ENCODE peak calls at places on chromosome 11, in four cellular contexts. One of them, this sample, is unnamed.

GRCh38 chr11:133955091-133955846 is 1.5 kb downstream of the IGSF9B start:
- DNase-seq in foreskin melanocyte: no peak
- DNase-seq in GM13976: no peak
- DNase-seq in heart right ventricle: peak
- DNase-seq in this sample: no peak

GRCh38 chr11:91717169-91717568 is 507.4 kb upstream of the FAT3 start:
- DNase-seq in foreskin melanocyte: no peak
- DNase-seq in GM13976: no peak
- DNase-seq in heart right ventricle: no peak
- DNase-seq in this sample: no peak

GRCh38 chr11:10032991-10033390 is 261.0 kb downstream of the SBF2 start:
- DNase-seq in foreskin melanocyte: no peak
- DNase-seq in GM13976: no peak
- DNase-seq in heart right ventricle: no peak
- DNase-seq in this sample: no peak

GRCh38 chr11:34405079-34405858 is 33.5 kb upstream of the CAT start:
- DNase-seq in foreskin melanocyte: no peak
- DNase-seq in GM13976: no peak
- DNase-seq in heart right ventricle: no peak
- DNase-seq in this sample: peak

GRCh38 chr11:72842644-72843330 is 28.6 kb downstream of the ATG16L2 start:
- DNase-seq in foreskin melanocyte: peak
- DNase-seq in GM13976: no peak
- DNase-seq in heart right ventricle: no peak
- DNase-seq in this sample: no peak

GRCh38 chr11:62804310-62805043 is 763 bp downstream of the NXF1 start:
- DNase-seq in foreskin melanocyte: peak
- DNase-seq in GM13976: peak
- DNase-seq in heart right ventricle: no peak
- DNase-seq in this sample: no peak

GRCh38 chr11:134753805-134754130 is 341.7 kb upstream of the B3GAT1 start:
- DNase-seq in foreskin melanocyte: no peak
- DNase-seq in GM13976: no peak
- DNase-seq in heart right ventricle: no peak
- DNase-seq in this sample: no peak

GRCh38 chr11:57426754-57427691 is at the start of gene SLC43A3:
- DNase-seq in foreskin melanocyte: peak
- DNase-seq in GM13976: peak
- DNase-seq in heart right ventricle: peak
- DNase-seq in this sample: peak

GRCh38 chr11:3341298-3341697 is 37.6 kb downstream of the ZNF195 start:
- DNase-seq in foreskin melanocyte: no peak
- DNase-seq in GM13976: peak
- DNase-seq in heart right ventricle: peak
- DNase-seq in this sample: peak

GRCh38 chr11:22079133-22079847 is 113.6 kb upstream of the ANO5 start:
- DNase-seq in foreskin melanocyte: no peak
- DNase-seq in GM13976: no peak
- DNase-seq in heart right ventricle: no peak
- DNase-seq in this sample: no peak

GRCh38 chr11:131889760-131890620 is 519.6 kb downstream of the NTM start:
- DNase-seq in foreskin melanocyte: no peak
- DNase-seq in GM13976: no peak
- DNase-seq in heart right ventricle: no peak
- DNase-seq in this sample: no peak

GRCh38 chr11:119726585-119727522 is 2.1 kb downstream of the NECTIN1 start:
- DNase-seq in foreskin melanocyte: no peak
- DNase-seq in GM13976: no peak
- DNase-seq in heart right ventricle: no peak
- DNase-seq in this sample: no peak

GRCh38 chr11:65440831-65441499 is 18.4 kb downstream of the NEAT1 start:
- DNase-seq in foreskin melanocyte: peak
- DNase-seq in GM13976: no peak
- DNase-seq in heart right ventricle: no peak
- DNase-seq in this sample: no peak

GRCh38 chr11:121578216-121579063 is 125.7 kb upstream of the SORL1-AS1 start:
- DNase-seq in foreskin melanocyte: peak
- DNase-seq in GM13976: no peak
- DNase-seq in heart right ventricle: no peak
- DNase-seq in this sample: no peak

GRCh38 chr11:69406060-69406459 is 75.4 kb upstream of the LINC01488 start:
- DNase-seq in foreskin melanocyte: no peak
- DNase-seq in GM13976: no peak
- DNase-seq in heart right ventricle: no peak
- DNase-seq in this sample: no peak

This sample was measured in LoVo.